ENCODE peak calls at places on chromosomes 11 and 22, in nine cellular contexts. N, Z, K, C, O, M, W, G and X are unnamed samples.

GRCh38 chr22:20056696-20057386 is 23.2 kb upstream of the DGCR8 start:
- DNase-seq in N (no peak), Z (no peak), K (no peak), C (no peak), O (no peak), M (no peak), W (no peak), G (no peak), X (no peak)

GRCh38 chr22:31229402-31230140 is 17.5 kb downstream of the LIMK2 start:
- DNase-seq in N (no peak), Z (no peak), K (no peak), C (no peak), O (no peak), M (no peak), W (peak; percentile 88), G (peak; percentile 37), X (no peak)

GRCh38 chr22:42289671-42290269 is 19.3 kb upstream of the TCF20 start:
- DNase-seq in N (peak; percentile 63), Z (no peak), K (no peak), C (no peak), O (no peak), M (no peak), W (no peak), G (no peak), X (no peak)

GRCh38 chr22:19292262-19293230 is 1.0 kb upstream of the CLTCL1 start:
- DNase-seq in N (no peak), Z (no peak), K (no peak), C (no peak), O (no peak), M (no peak), W (peak; percentile 85), G (no peak), X (no peak)

GRCh38 chr11:94650756-94651155 is 83.6 kb downstream of the PIWIL4 start:
- DNase-seq in N (no peak), Z (peak; percentile 78), K (no peak), C (no peak), O (no peak), M (no peak), W (no peak), G (no peak), X (no peak)

GRCh38 chr11:128916646-128917045 is 25.5 kb downstream of the KCNJ5 start:
- DNase-seq in N (no peak), Z (no peak), K (no peak), C (no peak), O (no peak), M (no peak), W (no peak), G (no peak), X (no peak)

GRCh38 chr11:59172345-59173079 is 580 bp downstream of the DTX4 start:
- DNase-seq in N (no peak), Z (no peak), K (peak; percentile 13), C (no peak), O (no peak), M (peak; percentile 33), W (peak; percentile 88), G (no peak), X (no peak)

GRCh38 chr11:118619444-118620205 is 12.2 kb downstream of the PHLDB1 start:
- DNase-seq in N (no peak), Z (peak; percentile 96), K (peak; percentile 92), C (no peak), O (no peak), M (no peak), W (peak; percentile 84), G (peak; percentile 70), X (peak; percentile 61)

GRCh38 chr11:113464416-113464815 is 10.8 kb downstream of the DRD2 start:
- DNase-seq in N (no peak), Z (no peak), K (peak; percentile 64), C (no peak), O (no peak), M (no peak), W (no peak), G (no peak), X (no peak)

GRCh38 chr11:16791494-16791961 is 53.1 kb downstream of the C11orf58 start:
- DNase-seq in N (no peak), Z (peak; percentile 81), K (peak; percentile 88), C (no peak), O (no peak), M (no peak), W (no peak), G (no peak), X (no peak)

GRCh38 chr22:49447837-49448236 is 379.8 kb downstream of the BRD1 start:
- DNase-seq in N (no peak), Z (no peak), K (no peak), C (no peak), O (no peak), M (no peak), W (no peak), G (no peak), X (no peak)

GRCh38 chr22:30889996-30890480 is 78.5 kb downstream of the MORC2 start:
- DNase-seq in N (no peak), Z (no peak), K (no peak), C (no peak), O (no peak), M (peak; percentile 1), W (peak; percentile 42), G (no peak), X (no peak)

GRCh38 chr11:115921986-115922385 is 417.8 kb upstream of the CADM1 start:
- DNase-seq in N (no peak), Z (no peak), K (no peak), C (no peak), O (no peak), M (no peak), W (no peak), G (no peak), X (no peak)

GRCh38 chr22:25484916-25485315 is 79.6 kb upstream of the GRK3 start:
- DNase-seq in N (no peak), Z (no peak), K (no peak), C (no peak), O (no peak), M (no peak), W (no peak), G (no peak), X (no peak)

GRCh38 chr22:50490531-50491308 is 4.1 kb downstream of the MIOX start:
- DNase-seq in N (no peak), Z (no peak), K (no peak), C (no peak), O (no peak), M (no peak), W (no peak), G (no peak), X (no peak)

GRCh38 chr11:76257040-76257730 is 50.9 kb upstream of the WNT11 start:
- DNase-seq in N (no peak), Z (no peak), K (no peak), C (no peak), O (no peak), M (no peak), W (no peak), G (no peak), X (no peak)

GRCh38 chr11:35281169-35281591 is 138.2 kb downstream of the SLC1A2 start:
- DNase-seq in N (no peak), Z (no peak), K (no peak), C (no peak), O (no peak), M (no peak), W (no peak), G (no peak), X (no peak)

GRCh38 chr11:75526192-75526541 is 426 bp upstream of the GDPD5 start:
- DNase-seq in N (no peak), Z (no peak), K (no peak), C (no peak), O (no peak), M (no peak), W (no peak), G (no peak), X (no peak)

GRCh38 chr22:36860821-36861659 is at the start of gene NCF4:
- DNase-seq in N (no peak), Z (no peak), K (no peak), C (no peak), O (no peak), M (no peak), W (peak; percentile 92), G (peak; percentile 48), X (peak; percentile 15)